ENCODE peak calls at places on chromosomes 16 and 17, in seven cellular contexts. I, C, Z, H, T, D and G are unnamed samples.

GRCh38 chr17:75295220-75296158 is 6.3 kb upstream of the SLC25A19 start:
- DNase-seq in I (no peak), C (no peak), Z (peak; percentile 59), H (no peak), T (peak; percentile 72), D (no peak), G (no peak)

GRCh38 chr16:48629531-48629930 is 19.6 kb upstream of the N4BP1 start:
- DNase-seq in I (no peak), C (no peak), Z (no peak), H (no peak), T (no peak), D (no peak), G (no peak)

GRCh38 chr16:18945233-18945632 is 19.0 kb upstream of the SMG1 start:
- DNase-seq in I (no peak), C (no peak), Z (no peak), H (no peak), T (no peak), D (no peak), G (no peak)

GRCh38 chr16:85046957-85047866 is 19.6 kb downstream of the KIAA0513 start:
- DNase-seq in I (no peak), C (no peak), Z (no peak), H (no peak), T (no peak), D (no peak), G (no peak)

GRCh38 chr16:19330801-19331484 is 45.4 kb downstream of the CLEC19A start:
- DNase-seq in I (peak; percentile 81), C (peak; percentile 75), Z (no peak), H (no peak), T (no peak), D (peak; percentile 68), G (peak; percentile 13)

GRCh38 chr17:80871341-80871740 is 120.3 kb upstream of the CHMP6 start:
- DNase-seq in I (no peak), C (no peak), Z (no peak), H (no peak), T (no peak), D (no peak), G (no peak)

GRCh38 chr16:59611556-59611955 is 877.4 kb upstream of the GOT2 start:
- DNase-seq in I (no peak), C (no peak), Z (no peak), H (no peak), T (no peak), D (no peak), G (no peak)

GRCh38 chr16:11100239-11100750 is 155.7 kb downstream of the SOCS1 start:
- DNase-seq in I (peak; percentile 94), C (peak; percentile 63), Z (no peak), H (peak; percentile 71), T (peak; percentile 68), D (peak; percentile 98), G (peak; percentile 95)